ENCODE peak calls at places on chromosomes 13 and 19, in nine cellular contexts. One of them, this sample, is unnamed.

GRCh38 chr19:49427855-49428546 is 2.8 kb downstream of the GFY start:
- DNase-seq in tibial artery: no peak
- DNase-seq in AG10803: no peak
- DNase-seq in natural killer cell: no peak
- DNase-seq in NCI-H1048: no peak
- DNase-seq in OCI-LY7: no peak
- DNase-seq in dorsolateral prefrontal cortex: no peak
- DNase-seq in LHCN-M2: no peak
- DNase-seq in head of caudate nucleus: no peak
- DNase-seq in this sample: no peak

GRCh38 chr13:47598340-47598911 is 402.6 kb downstream of the SUCLA2 start:
- DNase-seq in dorsolateral prefrontal cortex: no peak
- DNase-seq in NCI-H1048: no peak
- DNase-seq in natural killer cell: no peak
- DNase-seq in OCI-LY7: peak
- DNase-seq in head of caudate nucleus: no peak
- DNase-seq in tibial artery: no peak
- DNase-seq in AG10803: peak
- DNase-seq in LHCN-M2: no peak
- DNase-seq in this sample: no peak

GRCh38 chr19:13094771-13095392 is 7.8 kb downstream of the LYL1 start:
- DNase-seq in tibial artery: no peak
- DNase-seq in natural killer cell: no peak
- DNase-seq in AG10803: no peak
- DNase-seq in LHCN-M2: no peak
- DNase-seq in NCI-H1048: no peak
- DNase-seq in dorsolateral prefrontal cortex: no peak
- DNase-seq in head of caudate nucleus: no peak
- DNase-seq in OCI-LY7: peak
- DNase-seq in this sample: no peak

GRCh38 chr13:95099541-95099940 is 201.7 kb downstream of the ABCC4 start:
- DNase-seq in LHCN-M2: peak
- DNase-seq in AG10803: no peak
- DNase-seq in natural killer cell: no peak
- DNase-seq in head of caudate nucleus: no peak
- DNase-seq in OCI-LY7: no peak
- DNase-seq in dorsolateral prefrontal cortex: no peak
- DNase-seq in tibial artery: no peak
- DNase-seq in NCI-H1048: no peak
- DNase-seq in this sample: no peak

GRCh38 chr19:56170261-56170660 is 5.5 kb upstream of the GALP start:
- DNase-seq in natural killer cell: no peak
- DNase-seq in AG10803: no peak
- DNase-seq in NCI-H1048: no peak
- DNase-seq in head of caudate nucleus: no peak
- DNase-seq in tibial artery: no peak
- DNase-seq in LHCN-M2: peak
- DNase-seq in OCI-LY7: no peak
- DNase-seq in dorsolateral prefrontal cortex: no peak
- DNase-seq in this sample: no peak

GRCh38 chr19:51410950-51411748 is 6.3 kb downstream of the SIGLEC10 start:
- DNase-seq in NCI-H1048: no peak
- DNase-seq in OCI-LY7: no peak
- DNase-seq in head of caudate nucleus: no peak
- DNase-seq in LHCN-M2: no peak
- DNase-seq in natural killer cell: no peak
- DNase-seq in dorsolateral prefrontal cortex: no peak
- DNase-seq in tibial artery: no peak
- DNase-seq in AG10803: no peak
- DNase-seq in this sample: no peak

GRCh38 chr19:30227071-30227621 is 145.0 kb upstream of the ZNF536 start:
- DNase-seq in head of caudate nucleus: peak
- DNase-seq in natural killer cell: no peak
- DNase-seq in AG10803: no peak
- DNase-seq in NCI-H1048: no peak
- DNase-seq in LHCN-M2: no peak
- DNase-seq in tibial artery: no peak
- DNase-seq in OCI-LY7: no peak
- DNase-seq in dorsolateral prefrontal cortex: no peak
- DNase-seq in this sample: no peak

GRCh38 chr13:59144700-59145099 is 1019.0 kb downstream of the DIAPH3 start:
- DNase-seq in AG10803: no peak
- DNase-seq in OCI-LY7: no peak
- DNase-seq in dorsolateral prefrontal cortex: no peak
- DNase-seq in LHCN-M2: no peak
- DNase-seq in head of caudate nucleus: no peak
- DNase-seq in NCI-H1048: no peak
- DNase-seq in tibial artery: no peak
- DNase-seq in natural killer cell: no peak
- DNase-seq in this sample: no peak

GRCh38 chr19:49064768-49065611 is at the start of gene NTF4:
- DNase-seq in dorsolateral prefrontal cortex: no peak
- DNase-seq in LHCN-M2: no peak
- DNase-seq in head of caudate nucleus: no peak
- DNase-seq in NCI-H1048: no peak
- DNase-seq in natural killer cell: no peak
- DNase-seq in OCI-LY7: no peak
- DNase-seq in tibial artery: no peak
- DNase-seq in AG10803: no peak
- DNase-seq in this sample: no peak

GRCh38 chr19:5254543-5254942 is 86.1 kb downstream of the PTPRS start:
- DNase-seq in AG10803: no peak
- DNase-seq in dorsolateral prefrontal cortex: no peak
- DNase-seq in NCI-H1048: no peak
- DNase-seq in OCI-LY7: no peak
- DNase-seq in tibial artery: no peak
- DNase-seq in LHCN-M2: no peak
- DNase-seq in head of caudate nucleus: no peak
- DNase-seq in natural killer cell: no peak
- DNase-seq in this sample: no peak

GRCh38 chr13:19592657-19593175 is 31.4 kb upstream of the TPTE2 start:
- DNase-seq in LHCN-M2: no peak
- DNase-seq in OCI-LY7: no peak
- DNase-seq in natural killer cell: no peak
- DNase-seq in AG10803: no peak
- DNase-seq in NCI-H1048: no peak
- DNase-seq in dorsolateral prefrontal cortex: no peak
- DNase-seq in tibial artery: no peak
- DNase-seq in head of caudate nucleus: no peak
- DNase-seq in this sample: no peak

GRCh38 chr13:100550433-100550832 is 38.2 kb downstream of the GGACT start:
- DNase-seq in LHCN-M2: peak
- DNase-seq in AG10803: peak
- DNase-seq in OCI-LY7: no peak
- DNase-seq in tibial artery: peak
- DNase-seq in dorsolateral prefrontal cortex: no peak
- DNase-seq in natural killer cell: no peak
- DNase-seq in head of caudate nucleus: no peak
- DNase-seq in NCI-H1048: no peak
- DNase-seq in this sample: no peak

GRCh38 chr19:35483089-35483488 is 7.2 kb downstream of the KRTDAP start:
- DNase-seq in AG10803: no peak
- DNase-seq in head of caudate nucleus: no peak
- DNase-seq in natural killer cell: no peak
- DNase-seq in dorsolateral prefrontal cortex: no peak
- DNase-seq in tibial artery: no peak
- DNase-seq in NCI-H1048: no peak
- DNase-seq in OCI-LY7: no peak
- DNase-seq in LHCN-M2: no peak
- DNase-seq in this sample: peak

GRCh38 chr19:5941673-5942072 is 27.6 kb downstream of the CAPS start:
- DNase-seq in LHCN-M2: no peak
- DNase-seq in AG10803: no peak
- DNase-seq in tibial artery: no peak
- DNase-seq in natural killer cell: no peak
- DNase-seq in NCI-H1048: no peak
- DNase-seq in head of caudate nucleus: no peak
- DNase-seq in dorsolateral prefrontal cortex: no peak
- DNase-seq in OCI-LY7: no peak
- DNase-seq in this sample: no peak

GRCh38 chr19:49017666-49018351 is 918 bp upstream of the LHB start:
- DNase-seq in NCI-H1048: no peak
- DNase-seq in dorsolateral prefrontal cortex: no peak
- DNase-seq in head of caudate nucleus: peak
- DNase-seq in natural killer cell: peak
- DNase-seq in OCI-LY7: peak
- DNase-seq in LHCN-M2: peak
- DNase-seq in AG10803: peak
- DNase-seq in tibial artery: no peak
- DNase-seq in this sample: peak